ENCODE peak calls at places on chromosomes 5 and 9, in nine cellular contexts. One of them, this sample, is unnamed.
A peak's percentile ranks its signal among the peaks of the same experiment; 100 is the strongest.

GRCh38 chr9:123360161-123361085 is 4.4 kb downstream of the CRB2 start:
- DNase-seq in cardiac fibroblast: no peak
- DNase-seq in foreskin fibroblast: no peak
- DNase-seq in AG04450: no peak
- DNase-seq in pancreas: peak; percentile 79
- DNase-seq in IMR-90: no peak
- DNase-seq in lower leg skin: no peak
- DNase-seq in WERI-Rb-1: peak; percentile 100
- DNase-seq in CD8-positive, alpha-beta T cell: peak; percentile 39
- DNase-seq in this sample: no peak

GRCh38 chr9:33044677-33045282 is 19.7 kb downstream of the DNAJA1 start:
- DNase-seq in cardiac fibroblast: peak; percentile 33
- DNase-seq in foreskin fibroblast: no peak
- DNase-seq in AG04450: no peak
- DNase-seq in pancreas: peak; percentile 35
- DNase-seq in IMR-90: no peak
- DNase-seq in lower leg skin: no peak
- DNase-seq in WERI-Rb-1: peak; percentile 63
- DNase-seq in CD8-positive, alpha-beta T cell: no peak
- DNase-seq in this sample: peak; percentile 33

GRCh38 chr5:36690041-36690941 is 83.9 kb downstream of the SLC1A3 start:
- DNase-seq in cardiac fibroblast: peak; percentile 80
- DNase-seq in foreskin fibroblast: peak; percentile 70
- DNase-seq in AG04450: peak; percentile 33
- DNase-seq in pancreas: peak; percentile 77
- DNase-seq in IMR-90: peak; percentile 61
- DNase-seq in lower leg skin: peak; percentile 69
- DNase-seq in WERI-Rb-1: peak; percentile 62
- DNase-seq in CD8-positive, alpha-beta T cell: peak; percentile 61
- DNase-seq in this sample: peak; percentile 73

GRCh38 chr5:179771496-179771895 is 22.3 kb upstream of the LTC4S start:
- DNase-seq in cardiac fibroblast: no peak
- DNase-seq in foreskin fibroblast: no peak
- DNase-seq in AG04450: no peak
- DNase-seq in pancreas: no peak
- DNase-seq in IMR-90: no peak
- DNase-seq in lower leg skin: no peak
- DNase-seq in WERI-Rb-1: no peak
- DNase-seq in CD8-positive, alpha-beta T cell: no peak
- DNase-seq in this sample: no peak

GRCh38 chr5:178627259-178627598 is 379 bp upstream of the CLK4 start:
- DNase-seq in cardiac fibroblast: no peak
- DNase-seq in foreskin fibroblast: no peak
- DNase-seq in AG04450: no peak
- DNase-seq in pancreas: no peak
- DNase-seq in IMR-90: no peak
- DNase-seq in lower leg skin: no peak
- DNase-seq in WERI-Rb-1: no peak
- DNase-seq in CD8-positive, alpha-beta T cell: no peak
- DNase-seq in this sample: no peak

GRCh38 chr5:141567513-141568117 is 51.2 kb downstream of the DIAPH1 start:
- DNase-seq in cardiac fibroblast: peak; percentile 37
- DNase-seq in foreskin fibroblast: no peak
- DNase-seq in AG04450: no peak
- DNase-seq in pancreas: no peak
- DNase-seq in IMR-90: peak; percentile 17
- DNase-seq in lower leg skin: no peak
- DNase-seq in WERI-Rb-1: no peak
- DNase-seq in CD8-positive, alpha-beta T cell: no peak
- DNase-seq in this sample: peak; percentile 22

GRCh38 chr5:111734013-111734412 is 23.0 kb downstream of the NREP start:
- DNase-seq in cardiac fibroblast: peak; percentile 63
- DNase-seq in foreskin fibroblast: peak; percentile 84
- DNase-seq in AG04450: no peak
- DNase-seq in pancreas: no peak
- DNase-seq in IMR-90: peak; percentile 65
- DNase-seq in lower leg skin: no peak
- DNase-seq in WERI-Rb-1: peak; percentile 37
- DNase-seq in CD8-positive, alpha-beta T cell: no peak
- DNase-seq in this sample: peak; percentile 82

GRCh38 chr9:121640076-121640475 is 11.4 kb upstream of the DAB2IP start:
- DNase-seq in cardiac fibroblast: peak; percentile 14
- DNase-seq in foreskin fibroblast: no peak
- DNase-seq in AG04450: no peak
- DNase-seq in pancreas: peak; percentile 77
- DNase-seq in IMR-90: peak; percentile 17
- DNase-seq in lower leg skin: no peak
- DNase-seq in WERI-Rb-1: peak; percentile 87
- DNase-seq in CD8-positive, alpha-beta T cell: peak; percentile 21
- DNase-seq in this sample: peak; percentile 23

GRCh38 chr9:130743644-130744043 is 50.1 kb downstream of the EXOSC2 start:
- DNase-seq in cardiac fibroblast: no peak
- DNase-seq in foreskin fibroblast: no peak
- DNase-seq in AG04450: no peak
- DNase-seq in pancreas: no peak
- DNase-seq in IMR-90: no peak
- DNase-seq in lower leg skin: no peak
- DNase-seq in WERI-Rb-1: no peak
- DNase-seq in CD8-positive, alpha-beta T cell: no peak
- DNase-seq in this sample: no peak

GRCh38 chr9:116576386-116576785 is 110.7 kb upstream of the TRIM32 start:
- DNase-seq in cardiac fibroblast: peak; percentile 18
- DNase-seq in foreskin fibroblast: no peak
- DNase-seq in AG04450: no peak
- DNase-seq in pancreas: no peak
- DNase-seq in IMR-90: no peak
- DNase-seq in lower leg skin: no peak
- DNase-seq in WERI-Rb-1: no peak
- DNase-seq in CD8-positive, alpha-beta T cell: no peak
- DNase-seq in this sample: no peak

DNA sequence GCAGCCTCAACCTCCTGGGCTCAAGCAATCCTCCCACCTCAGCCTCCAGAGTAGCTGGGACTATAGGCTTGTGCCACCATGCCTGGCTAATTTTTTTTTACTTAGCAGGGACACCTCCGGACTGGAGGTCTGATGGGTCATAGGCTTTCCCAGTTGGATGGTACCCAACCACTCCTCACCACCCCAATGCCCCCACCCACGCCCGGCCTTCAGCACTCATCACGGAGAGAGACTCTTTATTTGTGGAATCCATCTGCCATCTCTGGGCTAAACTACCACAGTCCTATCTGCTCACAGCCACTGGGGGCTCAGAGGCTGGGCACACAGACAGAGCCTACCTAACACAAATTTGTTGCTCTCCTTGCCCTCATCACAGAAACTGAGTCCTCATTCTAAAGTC is 58.3 kb upstream of the STXBP1 start:
- DNase-seq in cardiac fibroblast: no peak
- DNase-seq in foreskin fibroblast: no peak
- DNase-seq in AG04450: no peak
- DNase-seq in pancreas: no peak
- DNase-seq in IMR-90: no peak
- DNase-seq in lower leg skin: no peak
- DNase-seq in WERI-Rb-1: no peak
- DNase-seq in CD8-positive, alpha-beta T cell: no peak
- DNase-seq in this sample: no peak
- H3K4me3 ChIP-seq in cardiac fibroblast: no peak overlapping the region
- H3K4me3 ChIP-seq in foreskin fibroblast: no peak overlapping the region
- H3K4me3 ChIP-seq in AG04450: no peak overlapping the region
- H3K4me3 ChIP-seq in pancreas: no peak overlapping the region
- H3K4me3 ChIP-seq in IMR-90: no peak overlapping the region
- H3K4me3 ChIP-seq in lower leg skin: no peak overlapping the region
- H3K4me3 ChIP-seq in WERI-Rb-1: no peak overlapping the region
- H3K4me3 ChIP-seq in CD8-positive, alpha-beta T cell: no peak overlapping the region
- H3K4me3 ChIP-seq in this sample: no peak overlapping the region

DNA sequence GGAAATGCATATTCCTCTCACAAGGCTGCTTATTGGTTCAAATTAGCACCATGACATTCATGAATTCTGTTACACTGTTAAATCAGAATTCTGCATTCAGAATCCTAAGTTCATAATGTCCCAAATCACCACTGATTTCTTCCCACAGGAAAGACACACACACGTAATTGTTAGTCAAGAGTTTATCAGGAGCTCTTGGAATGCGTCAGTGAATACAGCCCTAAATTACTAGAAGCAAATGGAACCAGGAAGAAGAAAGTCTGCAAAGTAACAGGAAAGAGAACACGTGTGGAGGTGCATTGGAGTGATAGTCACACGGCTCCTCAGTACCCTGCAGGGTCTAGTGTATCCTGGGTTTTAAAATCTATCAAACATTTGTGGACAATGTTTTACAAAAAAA is 110.2 kb downstream of the ANXA2R start:
- DNase-seq in cardiac fibroblast: peak; percentile 43
- DNase-seq in foreskin fibroblast: no peak
- DNase-seq in AG04450: no peak
- DNase-seq in pancreas: no peak
- DNase-seq in IMR-90: peak; percentile 52
- DNase-seq in lower leg skin: no peak
- DNase-seq in WERI-Rb-1: no peak
- DNase-seq in CD8-positive, alpha-beta T cell: no peak
- DNase-seq in this sample: peak; percentile 42
- TF ChIP-seq CTCF in cardiac fibroblast: no peak
- TF ChIP-seq CTCF in foreskin fibroblast: no peak
- TF ChIP-seq CTCF in AG04450: no peak
- TF ChIP-seq CTCF in pancreas: no peak
- TF ChIP-seq CTCF in IMR-90: no peak
- TF ChIP-seq CTCF in lower leg skin: no peak
- TF ChIP-seq CTCF in WERI-Rb-1: no peak
- TF ChIP-seq CTCF in CD8-positive, alpha-beta T cell: no peak
- TF ChIP-seq CTCF in this sample: no peak

GRCh38 chr5:107074991-107075390 is 595.7 kb downstream of the EFNA5 start:
- DNase-seq in cardiac fibroblast: no peak
- DNase-seq in foreskin fibroblast: no peak
- DNase-seq in AG04450: no peak
- DNase-seq in pancreas: no peak
- DNase-seq in IMR-90: no peak
- DNase-seq in lower leg skin: no peak
- DNase-seq in WERI-Rb-1: no peak
- DNase-seq in CD8-positive, alpha-beta T cell: no peak
- DNase-seq in this sample: no peak
- H3K4me3 ChIP-seq in cardiac fibroblast: no peak overlapping the region
- H3K4me3 ChIP-seq in foreskin fibroblast: no peak overlapping the region
- H3K4me3 ChIP-seq in AG04450: no peak overlapping the region
- H3K4me3 ChIP-seq in pancreas: no peak overlapping the region
- H3K4me3 ChIP-seq in IMR-90: no peak overlapping the region
- H3K4me3 ChIP-seq in lower leg skin: no peak overlapping the region
- H3K4me3 ChIP-seq in WERI-Rb-1: no peak overlapping the region
- H3K4me3 ChIP-seq in CD8-positive, alpha-beta T cell: no peak overlapping the region
- H3K4me3 ChIP-seq in this sample: no peak overlapping the region

DNA sequence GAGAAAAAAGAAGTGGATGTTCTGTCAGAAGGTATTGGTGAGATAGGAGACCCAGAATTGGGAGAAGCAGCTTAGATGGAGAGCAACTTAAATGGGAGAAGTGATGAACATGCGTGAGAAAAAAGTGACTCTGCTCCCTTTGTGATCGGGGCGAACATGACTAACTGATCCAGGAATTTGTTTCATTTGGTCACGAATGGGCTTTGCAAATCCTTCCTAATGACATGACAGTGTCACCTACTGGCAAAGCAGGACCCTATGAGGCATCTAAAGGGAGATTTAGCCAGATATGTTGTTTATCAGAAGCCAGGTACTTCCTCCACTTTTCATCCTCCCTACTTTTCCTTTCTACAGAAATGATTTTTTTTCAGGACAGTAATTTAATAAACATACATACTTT is 787.4 kb upstream of the RGMB start:
- DNase-seq in cardiac fibroblast: peak; percentile 94
- DNase-seq in foreskin fibroblast: peak; percentile 47
- DNase-seq in AG04450: no peak
- DNase-seq in pancreas: no peak
- DNase-seq in IMR-90: peak; percentile 60
- DNase-seq in lower leg skin: no peak
- DNase-seq in WERI-Rb-1: no peak
- DNase-seq in CD8-positive, alpha-beta T cell: no peak
- DNase-seq in this sample: peak; percentile 54
- TF ChIP-seq CTCF in cardiac fibroblast: peak; percentile 40
- TF ChIP-seq CTCF in foreskin fibroblast: peak; percentile 8
- TF ChIP-seq CTCF in AG04450: no peak
- TF ChIP-seq CTCF in pancreas: no peak
- TF ChIP-seq CTCF in IMR-90: no peak
- TF ChIP-seq CTCF in lower leg skin: no peak
- TF ChIP-seq CTCF in WERI-Rb-1: peak; percentile 4
- TF ChIP-seq CTCF in CD8-positive, alpha-beta T cell: no peak
- TF ChIP-seq CTCF in this sample: peak; percentile 5

DNA sequence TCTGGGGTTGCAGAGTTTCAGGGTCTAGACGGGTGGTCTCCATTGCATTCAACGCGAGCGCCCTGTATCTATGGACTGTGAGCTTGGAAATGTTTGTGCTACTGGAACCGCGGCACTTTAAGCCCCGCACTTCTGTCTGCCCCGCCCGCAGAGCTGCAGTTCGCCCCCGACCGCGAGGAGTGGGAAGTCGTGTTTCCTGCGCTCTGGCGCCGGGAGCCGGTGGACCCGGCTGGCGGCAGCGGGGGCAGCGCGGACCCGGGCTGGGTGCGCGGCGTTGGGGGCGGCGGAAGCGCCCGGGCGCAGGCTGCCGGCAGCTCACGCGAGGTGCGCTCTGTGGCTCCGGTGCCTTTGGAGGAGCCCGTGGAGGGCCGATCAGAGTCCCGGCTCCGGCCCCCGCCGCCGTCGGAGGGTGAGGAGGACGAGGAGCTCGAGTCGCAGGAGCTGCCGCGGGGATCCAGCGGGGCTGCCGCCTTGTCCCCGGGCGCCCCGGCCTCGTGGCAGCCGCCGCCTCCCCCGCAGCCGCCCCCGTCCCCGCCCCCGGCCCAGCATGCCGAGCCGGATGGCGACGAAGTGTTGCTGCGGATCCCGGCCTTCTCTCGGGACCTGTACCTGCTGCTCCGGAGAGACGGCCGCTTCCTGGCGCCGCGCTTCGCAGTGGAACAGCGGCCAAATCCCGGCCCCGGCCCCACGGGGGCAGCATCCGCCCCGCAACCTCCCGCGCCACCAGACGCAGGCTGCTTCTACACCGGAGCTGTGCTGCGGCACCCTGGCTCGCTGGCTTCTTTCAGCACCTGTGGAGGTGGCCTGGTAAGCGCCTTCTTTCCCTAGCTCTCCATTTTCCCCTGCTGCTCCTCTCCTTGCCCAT is 1.1 kb downstream of the ADAMTS19 start:
- DNase-seq in cardiac fibroblast: peak; percentile 7
- DNase-seq in foreskin fibroblast: no peak
- DNase-seq in AG04450: no peak
- DNase-seq in pancreas: peak; percentile 60
- DNase-seq in IMR-90: no peak
- DNase-seq in lower leg skin: no peak
- DNase-seq in WERI-Rb-1: peak; percentile 75
- DNase-seq in CD8-positive, alpha-beta T cell: no peak
- DNase-seq in this sample: no peak
- H3K4me3 ChIP-seq in cardiac fibroblast: peak overlapping the region; percentile 50
- H3K4me3 ChIP-seq in foreskin fibroblast: peak overlapping the region; percentile 69
- H3K4me3 ChIP-seq in AG04450: peak overlapping the region; percentile 31
- H3K4me3 ChIP-seq in pancreas: peak overlapping the region; percentile 16
- H3K4me3 ChIP-seq in IMR-90: peak overlapping the region; percentile 40
- H3K4me3 ChIP-seq in lower leg skin: no peak overlapping the region
- H3K4me3 ChIP-seq in WERI-Rb-1: peak overlapping the region; percentile 61
- H3K4me3 ChIP-seq in CD8-positive, alpha-beta T cell: no peak overlapping the region
- H3K4me3 ChIP-seq in this sample: peak overlapping the region; percentile 63

This sample was measured in fibroblast of mammary gland.